ENCODE peak calls at places on chromosomes 3 and 15, in four cellular contexts. J is OCI-LY7, B is colonic mucosa, C is GM23338. T is an unnamed sample. For H3K4me1, the result is how much of the 10 kb centered on the place peaks cover.

GRCh38 chr15:99708563-99708962 is 24.7 kb downstream of the LYSMD4 start:
- DNase-seq in B (peak), J (no peak), C (no peak), T (peak)

GRCh38 chr15:90154861-90155626 is 46.1 kb upstream of the SEMA4B start:
- DNase-seq in B (peak), J (no peak), C (no peak), T (no peak)

GRCh38 chr15:61483599-61483998 is 254.5 kb upstream of the RORA start:
- DNase-seq in C (peak), B (no peak), J (no peak), T (no peak)

GRCh38 chr3:193732391-193732790 is 139.4 kb downstream of the OPA1 start:
- DNase-seq in J (no peak), B (no peak), C (no peak), T (no peak)

GRCh38 chr3:53824795-53825194 is 21.4 kb downstream of the CHDH start:
- DNase-seq in J (no peak), C (no peak), B (no peak), T (no peak)

GRCh38 chr3:114445233-114445632 is 151.4 kb downstream of the TIGIT start:
- DNase-seq in B (no peak), C (no peak), J (no peak), T (no peak)

GRCh38 chr3:64467255-64467944 is 220.4 kb downstream of the ADAMTS9 start:
- DNase-seq in J (no peak), B (no peak), C (no peak), T (no peak)

GRCh38 chr3:31448035-31448881 is 84.5 kb upstream of the STT3B start:
- DNase-seq in B (peak), C (peak), J (peak), T (no peak)

GRCh38 chr3:31051226-31051625 is 156.8 kb upstream of the GADL1 start:
- DNase-seq in J (no peak), B (no peak), C (no peak), T (no peak)

GRCh38 chr15:91515188-91515754 is 338.2 kb upstream of the SLCO3A1 start:
- DNase-seq in C (no peak), J (no peak), B (peak), T (peak)

GRCh38 chr15:35186346-35186745 is 101.3 kb upstream of the NANOGP8 start:
- DNase-seq in J (no peak), C (peak), B (no peak), T (no peak)

GRCh38 chr3:12679468-12679867 is 15.6 kb upstream of the RAF1 start:
- DNase-seq in B (no peak), C (no peak), J (no peak), T (peak)

GRCh38 chr3:35528728-35529127 is 110.6 kb upstream of the ARPP21 start:
- DNase-seq in C (no peak), B (no peak), J (no peak), T (no peak)

GRCh38 chr15:70111203-70112017 is 13.7 kb upstream of the TLE3 start:
- DNase-seq in B (peak), C (peak), J (peak), T (peak)

GRCh38 chr3:20575153-20575552 is 389.1 kb upstream of the SGO1 start:
- DNase-seq in J (no peak), C (no peak), B (no peak), T (no peak)

GRCh38 chr3:180447156-180447555 is 154.8 kb upstream of the TTC14 start:
- DNase-seq in C (no peak), B (no peak), J (no peak), T (no peak)

GRCh38 chr3:65348596-65348995 is 660.8 kb upstream of the ADAMTS9 start:
- DNase-seq in B (no peak), C (peak), J (no peak), T (no peak)

GRCh38 chr15:74044267-74045110 is 37.9 kb downstream of the GOLGA6A start:
- DNase-seq in B (no peak), C (no peak), J (no peak), T (peak)

GRCh38 chr15:98942966-98943584 is 64.5 kb downstream of the PGPEP1L start:
- DNase-seq in C (no peak), B (no peak), J (no peak), T (no peak)

GRCh38 chr15:48800811-48801460 is 9.9 kb downstream of the CEP152 start:
- DNase-seq in J (peak), B (no peak), C (peak), T (no peak)

DNA sequence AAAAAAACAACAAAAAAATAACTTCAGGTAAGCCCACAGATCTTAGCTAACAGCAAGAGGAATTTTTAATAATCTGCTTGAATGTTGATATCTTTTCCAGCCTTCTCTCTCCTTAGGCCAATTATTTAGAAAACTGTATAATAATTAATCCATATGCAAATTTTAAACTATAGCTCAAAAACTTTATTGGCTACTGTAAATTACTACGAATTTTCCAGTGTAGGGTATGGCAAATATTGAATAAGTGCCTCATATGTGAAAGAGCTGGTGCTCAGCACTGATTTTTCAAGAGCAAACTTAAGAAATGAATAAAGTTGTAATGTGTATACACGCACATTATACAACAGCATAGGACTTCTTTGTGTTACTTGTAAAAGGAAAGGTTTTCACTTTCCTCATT is 123.0 kb downstream of the TFDP2 start:
- DNase-seq in B (no peak), J (no peak), C (no peak), T (no peak)
- H3K4me1 ChIP-seq in B (under half), J (half or more), C (under half), T (under half)

DNA sequence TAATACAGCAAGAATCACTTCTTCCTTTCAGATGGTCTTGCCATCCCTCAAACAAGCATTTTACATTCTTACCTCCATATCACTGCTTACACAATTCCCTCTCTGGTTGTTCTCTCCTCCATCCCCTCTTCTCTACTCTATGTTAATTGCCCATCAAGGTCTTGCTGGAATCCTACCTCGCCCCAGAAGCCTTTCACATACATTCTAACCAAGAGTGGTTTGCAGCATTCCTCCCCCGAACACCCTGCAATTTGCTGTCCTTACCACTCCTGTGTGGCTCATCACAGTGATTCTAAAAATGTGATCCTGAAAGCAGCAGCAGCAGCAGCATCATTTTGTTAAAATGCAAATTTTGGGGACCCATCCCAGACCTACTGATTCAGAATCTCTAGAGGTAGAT is 30.6 kb downstream of the TNIK start:
- DNase-seq in B (no peak), C (peak), J (no peak), T (no peak)
- H3K27ac ChIP-seq in B (no peak), C (peak), J (no peak), T (no peak)

GRCh38 chr3:48555231-48555948 is 1.2 kb downstream of the PFKFB4 start:
- DNase-seq in B (no peak), C (no peak), J (no peak), T (no peak)
- H3K4me3 ChIP-seq in B (peak), C (peak), J (peak), T (no peak)

GRCh38 chr15:89141885-89142284 is 53.6 kb downstream of the ABHD2 start:
- DNase-seq in J (no peak), B (no peak), C (no peak), T (no peak)

GRCh38 chr15:89140595-89140994 is 52.3 kb downstream of the ABHD2 start:
- DNase-seq in J (no peak), C (no peak), B (no peak), T (no peak)

GRCh38 chr15:89138999-89139612 is 50.9 kb downstream of the ABHD2 start:
- DNase-seq in C (no peak), B (no peak), J (no peak), T (no peak)

GRCh38 chr15:89137926-89138325 is 49.7 kb downstream of the ABHD2 start:
- DNase-seq in C (no peak), B (no peak), J (no peak), T (no peak)

DNA sequence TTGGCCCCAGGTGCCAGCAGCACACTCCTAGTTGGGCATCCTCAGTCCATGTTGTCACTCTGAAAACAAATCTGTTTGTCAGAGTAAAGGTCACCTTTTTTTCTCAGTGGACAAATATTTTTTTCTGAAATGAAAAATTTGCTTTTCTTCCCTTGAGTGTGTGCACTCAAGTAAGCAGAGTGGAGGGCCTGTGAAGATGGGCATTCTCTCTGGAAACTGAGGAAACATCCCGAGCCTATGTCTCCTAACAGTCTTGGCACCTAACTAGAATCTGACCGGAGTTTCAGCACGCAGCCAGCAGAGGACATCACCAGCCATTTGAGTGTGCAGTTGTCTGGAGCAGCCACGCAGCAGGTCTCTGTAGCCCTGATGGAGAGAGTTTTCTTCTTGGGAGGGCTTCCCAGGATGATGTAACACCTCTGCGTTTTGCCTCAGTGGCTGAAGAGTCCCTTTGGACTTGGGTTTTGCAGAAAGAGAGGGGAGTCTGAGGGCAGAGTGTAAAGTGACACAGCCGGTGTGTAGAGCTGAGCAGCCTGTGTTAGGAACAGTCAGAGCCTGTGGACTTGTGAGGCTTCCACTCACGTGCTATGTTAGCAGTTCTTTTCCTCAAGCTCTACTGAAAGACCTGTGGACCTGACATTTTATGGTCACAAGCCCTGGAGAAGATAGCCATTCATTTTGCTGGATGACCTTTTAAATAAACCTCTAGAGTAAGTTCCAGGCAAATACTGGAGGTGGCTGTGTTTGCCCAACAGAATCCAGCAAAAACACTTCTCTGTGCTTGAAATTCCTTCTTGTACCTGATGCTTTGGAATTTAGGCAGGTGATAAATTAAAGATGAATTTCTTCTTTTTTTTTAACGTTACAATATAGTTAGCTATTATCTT is 51.6 kb downstream of the ABHD2 start:
- DNase-seq in J (no peak), C (peak), B (no peak), T (no peak)
- H3K4me1 ChIP-seq in J (under half), C (under half), B (under half), T (half or more)

DNA sequence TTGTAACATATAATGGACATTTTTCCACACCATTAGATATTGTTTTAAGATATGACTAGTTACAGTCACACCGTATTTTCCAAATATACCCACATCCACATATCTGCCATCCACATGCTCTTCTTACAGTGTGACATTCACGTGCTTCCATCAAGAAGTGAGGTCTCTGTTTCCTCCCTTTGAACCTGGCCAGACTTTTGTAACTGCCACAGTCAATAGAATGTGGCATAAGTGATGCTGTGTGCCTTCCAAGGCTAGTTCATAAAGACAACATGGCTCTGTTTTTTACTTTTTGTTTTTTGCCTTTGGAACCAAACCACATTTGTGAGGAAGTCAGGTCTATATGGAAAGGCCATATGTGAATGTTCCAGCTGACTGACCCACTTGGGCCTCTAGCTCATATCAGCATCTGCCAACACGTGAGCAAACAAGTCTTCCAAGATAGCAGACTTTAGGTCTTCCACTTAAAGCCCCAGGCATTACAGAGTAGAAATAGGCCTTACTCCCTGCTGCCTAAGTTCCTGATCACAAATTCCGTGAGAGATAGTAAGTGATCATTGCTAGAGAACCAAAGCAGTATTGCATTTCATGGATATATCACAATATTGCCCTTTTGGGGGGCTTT is 27.1 kb downstream of the EIF1B start:
- DNase-seq in C (no peak), B (no peak), J (no peak), T (no peak)
- H3K27ac ChIP-seq in C (no peak), B (no peak), J (no peak), T (no peak)

DNA sequence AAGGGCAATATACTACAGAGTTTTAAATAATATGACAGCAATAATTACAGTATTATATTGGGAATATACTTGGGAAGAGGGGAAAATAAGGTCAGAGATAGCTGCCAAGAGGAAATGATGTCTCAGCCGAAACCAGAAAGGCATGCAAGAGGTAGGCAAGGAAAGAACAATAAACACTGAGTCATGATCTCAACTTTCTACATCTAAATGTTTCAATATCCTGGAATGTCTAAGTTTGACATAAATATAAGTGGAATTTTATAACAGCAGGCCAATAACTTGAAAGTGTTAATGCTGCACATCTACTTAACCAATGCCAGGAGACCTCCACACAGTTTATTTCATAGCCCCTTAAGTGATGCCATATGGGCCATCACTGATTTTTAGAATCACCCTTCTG is 99.8 kb upstream of the CPNE4 start:
- DNase-seq in C (no peak), J (no peak), B (no peak), T (no peak)
- H3K4me3 ChIP-seq in C (no peak), J (no peak), B (no peak), T (no peak)

GRCh38 chr3:112643621-112644236 is 2.8 kb upstream of the CCDC80 start:
- DNase-seq in B (no peak), J (no peak), C (peak), T (no peak)

GRCh38 chr3:112644453-112644852 is 3.5 kb upstream of the CCDC80 start:
- DNase-seq in B (no peak), J (no peak), C (peak), T (no peak)

GRCh38 chr3:112649478-112649735 is 8.5 kb upstream of the CCDC80 start:
- DNase-seq in B (no peak), J (no peak), C (no peak), T (no peak)

GRCh38 chr3:112647122-112647521 is 6.2 kb upstream of the CCDC80 start:
- DNase-seq in J (no peak), C (peak), B (no peak), T (no peak)

DNA sequence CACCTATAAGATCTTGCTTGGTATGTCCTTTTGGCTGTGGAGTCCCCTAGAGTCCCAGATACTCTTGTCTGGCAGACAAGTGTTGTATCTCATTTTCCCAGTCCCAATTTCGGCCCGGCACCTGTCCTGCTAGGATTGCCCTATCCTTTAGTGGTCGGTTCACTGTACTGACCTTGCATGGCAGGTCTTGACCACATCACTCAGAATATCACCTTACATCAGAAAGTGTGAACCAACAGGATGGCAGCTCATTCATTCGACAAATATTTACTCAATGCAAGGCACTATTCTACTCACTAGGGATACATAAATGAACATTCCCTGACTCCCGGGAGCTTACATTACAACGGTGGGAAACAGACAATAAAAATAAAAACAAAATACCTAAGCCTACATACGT is 5.7 kb upstream of the CCDC80 start:
- DNase-seq in B (no peak), J (no peak), C (peak), T (no peak)
- H3K4me1 ChIP-seq in B (under half), J (under half), C (under half), T (half or more)

DNA sequence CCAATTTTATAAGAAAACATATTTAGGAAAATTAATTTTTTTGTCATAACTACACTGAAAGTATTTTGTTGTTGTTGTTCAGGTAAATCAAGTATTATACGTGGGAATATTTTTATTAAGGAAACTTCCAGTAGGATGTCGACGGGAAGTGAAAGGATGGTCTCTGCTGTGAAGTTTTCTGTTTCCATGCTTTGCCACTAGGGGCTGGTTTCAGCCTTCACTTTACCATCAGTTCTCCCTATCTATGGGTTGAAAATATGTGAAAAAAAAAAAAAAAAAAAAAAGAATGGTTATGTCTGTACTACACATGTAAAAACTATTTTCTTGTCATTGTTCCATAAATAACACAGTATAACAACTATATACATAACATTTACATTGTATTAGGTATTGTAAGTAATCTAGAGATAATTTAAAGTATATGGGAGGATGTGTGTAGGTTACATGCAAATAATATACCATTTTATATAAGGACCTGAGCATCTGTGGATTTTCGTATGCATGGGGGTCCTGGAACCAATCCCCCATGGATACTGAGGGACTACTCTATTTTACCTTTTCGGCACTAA is 136.7 kb downstream of the SMAD6 start:
- DNase-seq in B (no peak), C (peak), J (peak), T (no peak)
- H3K27ac ChIP-seq in B (no peak), C (no peak), J (no peak), T (no peak)

T was measured in heart left ventricle.